ENCODE peak calls at places on chromosomes 7 and 10, in six cellular contexts. F is activated CD8-positive, alpha-beta memory T cell treated with anti-CD3 and anti-CD28 coated beads for 24 hours; C is aorta; W is ELR; Y is activated CD4-positive, CD25-positive, alpha-beta regulatory T cell treated with anti-CD3 and anti-CD28 coated beads, Interleukin-2, amount 50 U/mL, for 16 hours; G is NCI-H2081. U is an unnamed sample.

GRCh38 chr10:117537904-117538524 is 4.5 kb upstream of the EMX2 start:
- DNase-seq in G (no peak), C (no peak), Y (no peak), W (no peak), F (no peak), U (no peak)

GRCh38 chr10:4981722-4982471 is 18.7 kb downstream of the AKR1C1 start:
- DNase-seq in F (no peak), Y (no peak), G (no peak), C (no peak), W (peak), U (peak)

GRCh38 chr7:23893172-23893941 is 183.3 kb downstream of the STK31 start:
- DNase-seq in Y (no peak), C (no peak), W (peak), G (no peak), F (no peak), U (no peak)

GRCh38 chr10:73581912-73582311 is 9.2 kb downstream of the USP54 start:
- DNase-seq in C (no peak), F (no peak), W (no peak), G (no peak), Y (no peak), U (no peak)

GRCh38 chr10:122044713-122045112 is 55.8 kb downstream of the TACC2 start:
- DNase-seq in W (no peak), F (no peak), Y (no peak), C (no peak), G (no peak), U (no peak)

GRCh38 chr7:143882020-143882610 is 19.9 kb downstream of the TCAF1 start:
- DNase-seq in G (peak), Y (no peak), W (no peak), F (no peak), C (peak), U (no peak)

GRCh38 chr10:67837519-67838314 is at the start of gene DNAJC12:
- DNase-seq in C (no peak), G (peak), W (peak), F (no peak), Y (no peak), U (peak)

GRCh38 chr7:113731571-113731970 is 187.2 kb downstream of the PPP1R3A start:
- DNase-seq in C (no peak), W (peak), G (no peak), Y (no peak), F (no peak), U (no peak)

GRCh38 chr7:151395036-151395367 is 14.8 kb downstream of the WDR86 start:
- DNase-seq in W (no peak), Y (no peak), F (no peak), C (peak), G (no peak), U (no peak)

GRCh38 chr10:114388275-114388674 is 16.0 kb downstream of the AFAP1L2 start:
- DNase-seq in C (no peak), Y (no peak), G (no peak), W (peak), F (no peak), U (no peak)

GRCh38 chr10:4370376-4370775 is 455.6 kb upstream of the AKR1E2 start:
- DNase-seq in C (no peak), Y (no peak), F (no peak), W (no peak), G (no peak), U (no peak)

GRCh38 chr7:73770002-73770859 is at the start of gene CLDN3:
- DNase-seq in G (peak), Y (no peak), C (no peak), F (no peak), W (peak), U (peak)

GRCh38 chr10:110399163-110400094 is 94.7 kb upstream of the SMNDC1 start:
- DNase-seq in F (no peak), C (no peak), W (peak), Y (no peak), G (no peak), U (peak)

GRCh38 chr10:3783313-3783689 is 1.7 kb downstream of the KLF6 start:
- DNase-seq in Y (no peak), C (peak), W (peak), G (peak), F (peak), U (no peak)

GRCh38 chr10:49745756-49746155 is 16.4 kb downstream of the OGDHL start:
- DNase-seq in W (no peak), C (no peak), Y (no peak), F (peak), G (no peak), U (no peak)

GRCh38 chr10:81957976-81958375 is 83.0 kb downstream of the NRG3 start:
- DNase-seq in Y (no peak), F (no peak), W (no peak), C (no peak), G (no peak), U (no peak)

GRCh38 chr7:149558149-149558861 is 60.7 kb upstream of the ZNF746 start:
- DNase-seq in W (peak), C (no peak), F (no peak), G (no peak), Y (no peak), U (no peak)

GRCh38 chr10:21402606-21403083 is 122.8 kb downstream of the SKIDA1 start:
- DNase-seq in Y (no peak), C (no peak), F (no peak), G (peak), W (peak), U (peak)

GRCh38 chr7:135771961-135772638 is 23.5 kb upstream of the FAM180A start:
- DNase-seq in C (no peak), F (no peak), W (peak), G (no peak), Y (no peak), U (no peak)

U was measured in ACHN.